ENCODE peak calls at places on chromosomes 7 and 10, in ten cellular contexts. U is NCI-H460; I is lower leg skin; A is transverse colon; L is A549; X is stimulated activated naive B cell treated with anti-CD40 and anti-IgM and Interleukin-4, amounts not matched to agents 10 μg/mL and 1 μg/mL and 100 μg/mL, for 72 hours; P is NCI-H1092; S is WTC11; Q is left ventricle myocardium inferior; W is GM04504. K is an unnamed sample.
A peak's percentile ranks its signal among the peaks of the same experiment; 100 is the strongest.

GRCh38 chr10:119370046-119370770 is 162.8 kb downstream of the GRK5 start:
- DNase-seq in I (peak; percentile 56), W (peak; percentile 87), X (no peak), Q (peak; percentile 58), S (no peak), A (no peak), P (no peak), U (no peak), L (no peak), K (no peak)

GRCh38 chr10:75211007-75211735 is 575 bp downstream of the VDAC2 start:
- DNase-seq in W (no peak), X (peak; percentile 11), P (no peak), A (peak; percentile 64), U (peak; percentile 32), Q (no peak), L (no peak), I (no peak), S (no peak), K (peak; percentile 53)

GRCh38 chr7:108875139-108875538 is 305.5 kb downstream of the DNAJB9 start:
- DNase-seq in U (no peak), X (no peak), P (no peak), L (no peak), A (no peak), W (no peak), I (no peak), Q (no peak), S (peak; percentile 68), K (no peak)

GRCh38 chr7:74418076-74418475 is 35.6 kb upstream of the GTF2IRD1 start:
- DNase-seq in P (no peak), X (no peak), A (no peak), I (no peak), U (no peak), Q (no peak), S (no peak), W (no peak), L (no peak), K (no peak)

GRCh38 chr10:3805791-3806381 is 20.9 kb upstream of the KLF6 start:
- DNase-seq in A (peak; percentile 61), X (peak; percentile 31), U (no peak), I (peak; percentile 75), P (no peak), L (no peak), S (no peak), Q (peak; percentile 34), W (peak; percentile 54), K (peak; percentile 46)

GRCh38 chr7:66682350-66683093 is 53.8 kb downstream of the KCTD7 start:
- DNase-seq in P (no peak), W (peak; percentile 23), A (no peak), U (no peak), X (no peak), S (peak; percentile 48), L (peak; percentile 16), I (no peak), Q (no peak), K (no peak)

GRCh38 chr10:13716161-13717071 is 129.7 kb downstream of the PRPF18 start:
- DNase-seq in S (no peak), A (no peak), W (peak; percentile 66), P (no peak), U (no peak), L (no peak), X (no peak), Q (peak; percentile 50), I (no peak), K (no peak)

GRCh38 chr10:12018438-12019342 is 23.9 kb downstream of the UPF2 start:
- DNase-seq in W (no peak), L (no peak), X (no peak), S (no peak), U (no peak), A (no peak), I (no peak), Q (no peak), P (no peak), K (no peak)

K was measured in ureter.